ENCODE peak calls at places on chromosomes 2 and 18, in four cellular contexts. One of them, this sample, is unnamed.

GRCh38 chr18:55264108-55264507 is 304.8 kb upstream of the CCDC68 start:
- DNase-seq in NCI-H1436: no peak
- DNase-seq in stromal cell of bone marrow: no peak
- DNase-seq in T-helper 2 cell: no peak
- DNase-seq in this sample: peak; percentile 32

GRCh38 chr2:46098606-46099005 is 198.6 kb upstream of the EPAS1 start:
- DNase-seq in T-helper 2 cell: no peak
- DNase-seq in NCI-H1436: no peak
- DNase-seq in stromal cell of bone marrow: peak; percentile 64
- DNase-seq in this sample: no peak

GRCh38 chr2:188291617-188292445 is at the start of gene GULP1:
- DNase-seq in T-helper 2 cell: no peak
- DNase-seq in stromal cell of bone marrow: peak; percentile 63
- DNase-seq in NCI-H1436: peak; percentile 1
- DNase-seq in this sample: peak; percentile 87

GRCh38 chr2:218984239-218985020 is 554 bp downstream of the FEV start:
- DNase-seq in NCI-H1436: no peak
- DNase-seq in stromal cell of bone marrow: no peak
- DNase-seq in T-helper 2 cell: no peak
- DNase-seq in this sample: peak; percentile 57

GRCh38 chr2:240957656-240958365 is 40.6 kb upstream of the SNED1 start:
- DNase-seq in stromal cell of bone marrow: no peak
- DNase-seq in NCI-H1436: peak; percentile 49
- DNase-seq in T-helper 2 cell: no peak
- DNase-seq in this sample: peak; percentile 63

GRCh38 chr2:175169191-175169590 is 1.2 kb upstream of the ATF2 start:
- DNase-seq in NCI-H1436: no peak
- DNase-seq in T-helper 2 cell: no peak
- DNase-seq in stromal cell of bone marrow: no peak
- DNase-seq in this sample: peak; percentile 3

GRCh38 chr2:11662882-11663281 is 7.1 kb downstream of the NTSR2 start:
- DNase-seq in T-helper 2 cell: no peak
- DNase-seq in stromal cell of bone marrow: no peak
- DNase-seq in NCI-H1436: no peak
- DNase-seq in this sample: no peak

GRCh38 chr2:191878576-191879298 is 31.8 kb upstream of the CAVIN2 start:
- DNase-seq in T-helper 2 cell: no peak
- DNase-seq in stromal cell of bone marrow: peak; percentile 61
- DNase-seq in NCI-H1436: no peak
- DNase-seq in this sample: no peak

GRCh38 chr2:172372436-172372835 is 55.0 kb upstream of the ITGA6 start:
- DNase-seq in NCI-H1436: no peak
- DNase-seq in T-helper 2 cell: no peak
- DNase-seq in stromal cell of bone marrow: no peak
- DNase-seq in this sample: peak; percentile 67

GRCh38 chr18:11178951-11179549 is 29.7 kb upstream of the PIEZO2 start:
- DNase-seq in T-helper 2 cell: no peak
- DNase-seq in stromal cell of bone marrow: peak; percentile 54
- DNase-seq in NCI-H1436: no peak
- DNase-seq in this sample: no peak

GRCh38 chr2:61887684-61888303 is 662 bp downstream of the CCT4 start:
- DNase-seq in T-helper 2 cell: no peak
- DNase-seq in NCI-H1436: no peak
- DNase-seq in stromal cell of bone marrow: no peak
- DNase-seq in this sample: peak; percentile 39

GRCh38 chr2:184359379-184359778 is 238.9 kb upstream of the ZNF804A start:
- DNase-seq in T-helper 2 cell: no peak
- DNase-seq in stromal cell of bone marrow: no peak
- DNase-seq in NCI-H1436: no peak
- DNase-seq in this sample: no peak

GRCh38 chr2:10774394-10774793 is 38.2 kb downstream of the PDIA6 start:
- DNase-seq in T-helper 2 cell: no peak
- DNase-seq in NCI-H1436: no peak
- DNase-seq in stromal cell of bone marrow: no peak
- DNase-seq in this sample: no peak

GRCh38 chr2:120307482-120307881 is 38.5 kb upstream of the INHBB start:
- DNase-seq in stromal cell of bone marrow: no peak
- DNase-seq in T-helper 2 cell: no peak
- DNase-seq in NCI-H1436: no peak
- DNase-seq in this sample: no peak

GRCh38 chr2:73448856-73449255 is 63.2 kb downstream of the ALMS1 start:
- DNase-seq in stromal cell of bone marrow: no peak
- DNase-seq in NCI-H1436: no peak
- DNase-seq in T-helper 2 cell: no peak
- DNase-seq in this sample: no peak

GRCh38 chr2:205706769-205707375 is 24.6 kb downstream of the NRP2 start:
- DNase-seq in T-helper 2 cell: no peak
- DNase-seq in NCI-H1436: no peak
- DNase-seq in stromal cell of bone marrow: peak; percentile 85
- DNase-seq in this sample: peak; percentile 25

GRCh38 chr18:63844254-63844653 is 43.3 kb upstream of the SERPINB2 start:
- DNase-seq in T-helper 2 cell: no peak
- DNase-seq in stromal cell of bone marrow: peak; percentile 36
- DNase-seq in NCI-H1436: no peak
- DNase-seq in this sample: peak; percentile 69

GRCh38 chr2:55111570-55112228 is 61.4 kb upstream of the RTN4 start:
- DNase-seq in NCI-H1436: peak; percentile 97
- DNase-seq in stromal cell of bone marrow: peak; percentile 89
- DNase-seq in T-helper 2 cell: no peak
- DNase-seq in this sample: peak; percentile 89

GRCh38 chr2:212227755-212228154 is 310.8 kb downstream of the ERBB4 start:
- DNase-seq in NCI-H1436: peak; percentile 78
- DNase-seq in stromal cell of bone marrow: peak; percentile 70
- DNase-seq in T-helper 2 cell: no peak
- DNase-seq in this sample: peak; percentile 91